ENCODE peak calls at places on chromosomes 4 and X, in seven cellular contexts. One of them, this sample, is unnamed.

GRCh38 chr4:101393256-101393655 is 45.9 kb upstream of the PPP3CA start:
- DNase-seq in uterus: no peak
- DNase-seq in AG09319: peak
- DNase-seq in endothelial cell: no peak
- DNase-seq in foreskin fibroblast: peak
- DNase-seq in lower lobe of right lung: no peak
- DNase-seq in right lobe of liver: no peak
- DNase-seq in this sample: no peak

GRCh38 chrX:110989869-110990268 is 106.1 kb upstream of the PAK3 start:
- DNase-seq in uterus: no peak
- DNase-seq in AG09319: no peak
- DNase-seq in endothelial cell: no peak
- DNase-seq in foreskin fibroblast: no peak
- DNase-seq in lower lobe of right lung: no peak
- DNase-seq in right lobe of liver: no peak
- DNase-seq in this sample: no peak

GRCh38 chr4:113674251-113674650 is 87.3 kb downstream of the CAMK2D start:
- DNase-seq in uterus: no peak
- DNase-seq in AG09319: no peak
- DNase-seq in endothelial cell: no peak
- DNase-seq in foreskin fibroblast: no peak
- DNase-seq in lower lobe of right lung: no peak
- DNase-seq in right lobe of liver: no peak
- DNase-seq in this sample: no peak

GRCh38 chrX:100381613-100382012 is 28.5 kb downstream of the PCDH19 start:
- DNase-seq in uterus: no peak
- DNase-seq in AG09319: no peak
- DNase-seq in endothelial cell: no peak
- DNase-seq in foreskin fibroblast: no peak
- DNase-seq in lower lobe of right lung: no peak
- DNase-seq in right lobe of liver: no peak
- DNase-seq in this sample: no peak

GRCh38 chr4:13903061-13903460 is 275.5 kb upstream of the BOD1L1 start:
- DNase-seq in uterus: no peak
- DNase-seq in AG09319: no peak
- DNase-seq in endothelial cell: no peak
- DNase-seq in foreskin fibroblast: no peak
- DNase-seq in lower lobe of right lung: no peak
- DNase-seq in right lobe of liver: no peak
- DNase-seq in this sample: no peak

GRCh38 chr4:140739971-140740370 is 16.2 kb downstream of the TBC1D9 start:
- DNase-seq in uterus: no peak
- DNase-seq in AG09319: no peak
- DNase-seq in endothelial cell: no peak
- DNase-seq in foreskin fibroblast: no peak
- DNase-seq in lower lobe of right lung: no peak
- DNase-seq in right lobe of liver: no peak
- DNase-seq in this sample: no peak

GRCh38 chr4:143336828-143337599 is at the start of gene GAB1:
- DNase-seq in uterus: peak
- DNase-seq in AG09319: no peak
- DNase-seq in endothelial cell: peak
- DNase-seq in foreskin fibroblast: peak
- DNase-seq in lower lobe of right lung: peak
- DNase-seq in right lobe of liver: peak
- DNase-seq in this sample: peak

GRCh38 chrX:255923-256331 is 25.3 kb upstream of the PLCXD1 start:
- DNase-seq in uterus: no peak
- DNase-seq in AG09319: no peak
- DNase-seq in endothelial cell: no peak
- DNase-seq in foreskin fibroblast: no peak
- DNase-seq in lower lobe of right lung: peak
- DNase-seq in right lobe of liver: no peak
- DNase-seq in this sample: peak

GRCh38 chrX:133474559-133474958 is 59.3 kb upstream of the GPC4 start:
- DNase-seq in uterus: no peak
- DNase-seq in AG09319: no peak
- DNase-seq in endothelial cell: no peak
- DNase-seq in foreskin fibroblast: no peak
- DNase-seq in lower lobe of right lung: no peak
- DNase-seq in right lobe of liver: no peak
- DNase-seq in this sample: no peak

GRCh38 chr4:113837397-113837796 is 75.9 kb upstream of the CAMK2D start:
- DNase-seq in uterus: no peak
- DNase-seq in AG09319: peak
- DNase-seq in endothelial cell: no peak
- DNase-seq in foreskin fibroblast: peak
- DNase-seq in lower lobe of right lung: no peak
- DNase-seq in right lobe of liver: no peak
- DNase-seq in this sample: no peak

GRCh38 chrX:38275615-38276014 is 51.7 kb downstream of the RPGR start:
- DNase-seq in uterus: no peak
- DNase-seq in AG09319: peak
- DNase-seq in endothelial cell: no peak
- DNase-seq in foreskin fibroblast: peak
- DNase-seq in lower lobe of right lung: no peak
- DNase-seq in right lobe of liver: no peak
- DNase-seq in this sample: no peak

GRCh38 chr4:124334119-124334518 is 378.4 kb downstream of the ANKRD50 start:
- DNase-seq in uterus: no peak
- DNase-seq in AG09319: peak
- DNase-seq in endothelial cell: peak
- DNase-seq in foreskin fibroblast: peak
- DNase-seq in lower lobe of right lung: no peak
- DNase-seq in right lobe of liver: no peak
- DNase-seq in this sample: no peak

GRCh38 chr4:179361978-179362486 is 1919.8 kb upstream of the AGA start:
- DNase-seq in uterus: no peak
- DNase-seq in AG09319: no peak
- DNase-seq in endothelial cell: no peak
- DNase-seq in foreskin fibroblast: no peak
- DNase-seq in lower lobe of right lung: no peak
- DNase-seq in right lobe of liver: no peak
- DNase-seq in this sample: no peak

GRCh38 chr4:8157944-8158709 is 486 bp downstream of the ABLIM2 start:
- DNase-seq in uterus: peak
- DNase-seq in AG09319: no peak
- DNase-seq in endothelial cell: peak
- DNase-seq in foreskin fibroblast: no peak
- DNase-seq in lower lobe of right lung: no peak
- DNase-seq in right lobe of liver: no peak
- DNase-seq in this sample: no peak

GRCh38 chr4:23166919-23167318 is 474.2 kb downstream of the GBA3 start:
- DNase-seq in uterus: no peak
- DNase-seq in AG09319: no peak
- DNase-seq in endothelial cell: no peak
- DNase-seq in foreskin fibroblast: no peak
- DNase-seq in lower lobe of right lung: no peak
- DNase-seq in right lobe of liver: no peak
- DNase-seq in this sample: no peak

GRCh38 chr4:15318621-15319348 is 109.0 kb upstream of the C1QTNF7 start:
- DNase-seq in uterus: no peak
- DNase-seq in AG09319: peak
- DNase-seq in endothelial cell: no peak
- DNase-seq in foreskin fibroblast: peak
- DNase-seq in lower lobe of right lung: no peak
- DNase-seq in right lobe of liver: no peak
- DNase-seq in this sample: no peak

GRCh38 chrX:151416521-151417048 is 19.6 kb downstream of the VMA21 start:
- DNase-seq in uterus: no peak
- DNase-seq in AG09319: no peak
- DNase-seq in endothelial cell: no peak
- DNase-seq in foreskin fibroblast: no peak
- DNase-seq in lower lobe of right lung: no peak
- DNase-seq in right lobe of liver: no peak
- DNase-seq in this sample: no peak

GRCh38 chrX:30948626-30949025 is 59.6 kb upstream of the TAB3 start:
- DNase-seq in uterus: no peak
- DNase-seq in AG09319: no peak
- DNase-seq in endothelial cell: no peak
- DNase-seq in foreskin fibroblast: no peak
- DNase-seq in lower lobe of right lung: no peak
- DNase-seq in right lobe of liver: no peak
- DNase-seq in this sample: no peak

GRCh38 chr4:684611-685010 is 4.3 kb downstream of the SLC49A3 start:
- DNase-seq in uterus: no peak
- DNase-seq in AG09319: no peak
- DNase-seq in endothelial cell: no peak
- DNase-seq in foreskin fibroblast: no peak
- DNase-seq in lower lobe of right lung: no peak
- DNase-seq in right lobe of liver: no peak
- DNase-seq in this sample: peak

GRCh38 chrX:41313419-41313818 is 20.5 kb upstream of the DDX3X start:
- DNase-seq in uterus: no peak
- DNase-seq in AG09319: no peak
- DNase-seq in endothelial cell: no peak
- DNase-seq in foreskin fibroblast: peak
- DNase-seq in lower lobe of right lung: no peak
- DNase-seq in right lobe of liver: no peak
- DNase-seq in this sample: no peak

GRCh38 chr4:55385201-55385649 is 10.5 kb upstream of the TMEM165 start:
- DNase-seq in uterus: no peak
- DNase-seq in AG09319: no peak
- DNase-seq in endothelial cell: no peak
- DNase-seq in foreskin fibroblast: no peak
- DNase-seq in lower lobe of right lung: no peak
- DNase-seq in right lobe of liver: no peak
- DNase-seq in this sample: no peak

GRCh38 chr4:111923786-111924185 is 221.5 kb upstream of the FAM241A start:
- DNase-seq in uterus: no peak
- DNase-seq in AG09319: no peak
- DNase-seq in endothelial cell: no peak
- DNase-seq in foreskin fibroblast: peak
- DNase-seq in lower lobe of right lung: no peak
- DNase-seq in right lobe of liver: no peak
- DNase-seq in this sample: no peak

GRCh38 chrX:1751781-1752180 is 136.9 kb downstream of the ASMT start:
- DNase-seq in uterus: no peak
- DNase-seq in AG09319: no peak
- DNase-seq in endothelial cell: no peak
- DNase-seq in foreskin fibroblast: no peak
- DNase-seq in lower lobe of right lung: no peak
- DNase-seq in right lobe of liver: no peak
- DNase-seq in this sample: no peak

GRCh38 chrX:1750267-1750666 is 135.4 kb downstream of the ASMT start:
- DNase-seq in uterus: no peak
- DNase-seq in AG09319: no peak
- DNase-seq in endothelial cell: no peak
- DNase-seq in foreskin fibroblast: no peak
- DNase-seq in lower lobe of right lung: no peak
- DNase-seq in right lobe of liver: no peak
- DNase-seq in this sample: no peak

GRCh38 chrX:1754077-1754476 is 139.2 kb downstream of the ASMT start:
- DNase-seq in uterus: no peak
- DNase-seq in AG09319: peak
- DNase-seq in endothelial cell: no peak
- DNase-seq in foreskin fibroblast: no peak
- DNase-seq in lower lobe of right lung: no peak
- DNase-seq in right lobe of liver: no peak
- DNase-seq in this sample: no peak

GRCh38 chrX:1748408-1748807 is 133.5 kb downstream of the ASMT start:
- DNase-seq in uterus: no peak
- DNase-seq in AG09319: no peak
- DNase-seq in endothelial cell: no peak
- DNase-seq in foreskin fibroblast: no peak
- DNase-seq in lower lobe of right lung: no peak
- DNase-seq in right lobe of liver: no peak
- DNase-seq in this sample: no peak

DNA sequence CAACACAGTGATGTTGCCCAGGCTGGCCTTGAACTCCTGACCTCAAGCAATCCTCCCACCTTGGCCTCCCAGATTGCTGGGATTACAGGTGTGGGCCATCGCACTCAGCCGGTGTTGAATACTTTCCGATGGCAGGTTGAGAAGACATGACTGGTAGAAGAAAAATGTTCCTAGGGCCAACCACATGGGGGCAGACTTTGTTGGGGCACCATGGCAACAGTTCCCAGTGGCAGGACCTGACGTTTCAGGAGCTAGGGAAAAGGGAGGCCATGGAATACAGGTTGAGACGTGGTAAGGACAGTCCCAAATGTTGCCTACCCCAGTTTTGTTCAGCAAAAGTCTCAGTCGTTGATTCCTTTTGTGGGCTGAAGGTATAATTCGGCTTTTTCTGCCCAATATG is 134.6 kb downstream of the ASMT start:
- DNase-seq in uterus: no peak
- DNase-seq in AG09319: no peak
- DNase-seq in endothelial cell: no peak
- DNase-seq in foreskin fibroblast: no peak
- DNase-seq in lower lobe of right lung: no peak
- DNase-seq in right lobe of liver: no peak
- DNase-seq in this sample: no peak
- TF ChIP-seq CTCF in uterus: no peak
- TF ChIP-seq CTCF in AG09319: no peak
- TF ChIP-seq CTCF in endothelial cell: no peak
- TF ChIP-seq CTCF in foreskin fibroblast: no peak
- TF ChIP-seq CTCF in lower lobe of right lung: no peak
- TF ChIP-seq CTCF in right lobe of liver: no peak
- TF ChIP-seq CTCF in this sample: no peak

GRCh38 chrX:27251369-27251768 is 211.8 kb downstream of the PPP4R3C start:
- DNase-seq in uterus: no peak
- DNase-seq in AG09319: no peak
- DNase-seq in endothelial cell: no peak
- DNase-seq in foreskin fibroblast: no peak
- DNase-seq in lower lobe of right lung: no peak
- DNase-seq in right lobe of liver: no peak
- DNase-seq in this sample: no peak
- TF ChIP-seq CTCF in uterus: no peak
- TF ChIP-seq CTCF in AG09319: no peak
- TF ChIP-seq CTCF in endothelial cell: no peak
- TF ChIP-seq CTCF in foreskin fibroblast: no peak
- TF ChIP-seq CTCF in lower lobe of right lung: no peak
- TF ChIP-seq CTCF in right lobe of liver: no peak
- TF ChIP-seq CTCF in this sample: no peak

GRCh38 chrX:131778269-131779218 is 234.7 kb downstream of the OR13H1 start:
- DNase-seq in uterus: peak
- DNase-seq in AG09319: peak
- DNase-seq in endothelial cell: no peak
- DNase-seq in foreskin fibroblast: no peak
- DNase-seq in lower lobe of right lung: no peak
- DNase-seq in right lobe of liver: no peak
- DNase-seq in this sample: no peak
- TF ChIP-seq CTCF in uterus: peak
- TF ChIP-seq CTCF in AG09319: peak
- TF ChIP-seq CTCF in endothelial cell: no peak
- TF ChIP-seq CTCF in foreskin fibroblast: no peak
- TF ChIP-seq CTCF in lower lobe of right lung: no peak
- TF ChIP-seq CTCF in right lobe of liver: peak
- TF ChIP-seq CTCF in this sample: no peak

DNA sequence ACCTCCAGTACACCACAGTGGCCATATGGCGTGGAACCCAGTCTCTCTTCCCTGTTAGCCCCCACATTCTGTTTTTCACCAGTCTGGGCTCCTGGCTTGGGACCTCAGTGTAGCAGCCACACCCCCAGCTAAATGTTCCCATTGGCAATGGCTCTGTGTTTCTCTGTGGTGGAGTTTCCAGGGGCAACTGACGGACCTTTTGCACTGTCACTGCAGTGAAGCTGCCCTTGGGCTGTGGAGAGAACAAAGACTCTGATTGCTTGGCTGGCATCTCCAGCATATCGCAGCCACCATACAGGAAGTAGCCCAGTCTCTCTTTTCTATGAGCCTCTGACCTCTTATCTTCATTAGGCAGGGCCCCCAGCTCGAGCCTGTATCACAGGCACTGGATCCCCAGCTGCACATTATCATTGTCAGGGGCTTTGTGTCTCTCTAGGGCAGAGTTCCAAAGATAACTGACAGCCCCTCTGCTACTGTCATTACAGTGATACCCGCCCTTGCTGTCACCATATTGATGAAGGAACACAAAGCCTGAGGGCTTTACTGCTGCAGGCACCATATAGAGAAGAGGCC is 483.5 kb downstream of the ARAP2 start:
- DNase-seq in uterus: no peak
- DNase-seq in AG09319: no peak
- DNase-seq in endothelial cell: no peak
- DNase-seq in foreskin fibroblast: no peak
- DNase-seq in lower lobe of right lung: no peak
- DNase-seq in right lobe of liver: no peak
- DNase-seq in this sample: no peak
- TF ChIP-seq CTCF in uterus: no peak
- TF ChIP-seq CTCF in AG09319: no peak
- TF ChIP-seq CTCF in endothelial cell: no peak
- TF ChIP-seq CTCF in foreskin fibroblast: no peak
- TF ChIP-seq CTCF in lower lobe of right lung: no peak
- TF ChIP-seq CTCF in right lobe of liver: no peak
- TF ChIP-seq CTCF in this sample: no peak